ENCODE peak calls at places on chromosomes 7 and 10, in eight cellular contexts. R, F, L, A, J, P, Z and X are unnamed samples.

GRCh38 chr7:4725014-4725951 is 43.2 kb downstream of the FOXK1 start:
- DNase-seq in A (peak; percentile 18), J (peak; percentile 95), F (peak; percentile 80), P (peak; percentile 72), R (peak; percentile 81), L (peak; percentile 95), Z (no peak), X (peak; percentile 82)

GRCh38 chr7:76126632-76127031 is 75.1 kb upstream of the SRRM3 start:
- DNase-seq in Z (no peak), A (no peak), P (no peak), R (no peak), J (no peak), F (no peak), L (no peak), X (no peak)

GRCh38 chr7:59079-59825 is 133.1 kb upstream of the FAM20C start:
- DNase-seq in R (peak; percentile 14), Z (no peak), L (no peak), J (no peak), F (no peak), P (no peak), A (no peak), X (no peak)

GRCh38 chr7:55522268-55522902 is 49.9 kb downstream of the VOPP1 start:
- DNase-seq in R (no peak), F (no peak), P (no peak), J (no peak), A (no peak), Z (no peak), L (no peak), X (no peak)

GRCh38 chr7:55288070-55288824 is 76.9 kb upstream of the LANCL2 start:
- DNase-seq in P (no peak), L (no peak), R (no peak), Z (no peak), J (no peak), F (no peak), A (no peak), X (no peak)

GRCh38 chr7:85204061-85204460 is 17.2 kb upstream of the SEMA3D start:
- DNase-seq in J (no peak), L (no peak), F (no peak), R (no peak), Z (no peak), A (no peak), P (no peak), X (no peak)

GRCh38 chr10:68231916-68232315 is at the start of gene ATOH7:
- DNase-seq in Z (no peak), F (no peak), L (peak; percentile 68), P (no peak), J (peak; percentile 7), R (no peak), A (no peak), X (no peak)

GRCh38 chr10:29026065-29026797 is 262.6 kb upstream of the LYZL1 start:
- DNase-seq in L (no peak), F (no peak), Z (no peak), A (no peak), R (no peak), J (no peak), P (no peak), X (no peak)

GRCh38 chr7:29194206-29194593 is 375 bp upstream of the CHN2 start:
- DNase-seq in P (no peak), R (peak; percentile 44), F (peak; percentile 21), Z (no peak), L (no peak), J (no peak), A (peak; percentile 14), X (no peak)

GRCh38 chr10:114825513-114826253 is 4.1 kb downstream of the FHIP2A start:
- DNase-seq in P (no peak), Z (no peak), J (peak; percentile 96), L (no peak), R (no peak), F (peak; percentile 26), A (no peak), X (no peak)

GRCh38 chr7:128011079-128011670 is 20.1 kb downstream of the LRRC4 start:
- DNase-seq in P (no peak), F (no peak), A (no peak), Z (no peak), L (no peak), J (no peak), R (no peak), X (no peak)

GRCh38 chr10:14748471-14748870 is 26.2 kb downstream of the FAM107B start:
- DNase-seq in F (no peak), J (no peak), R (no peak), P (no peak), A (no peak), Z (no peak), L (no peak), X (no peak)

GRCh38 chr10:4131407-4132215 is 346.6 kb upstream of the KLF6 start:
- DNase-seq in F (no peak), A (no peak), L (no peak), Z (no peak), P (no peak), R (no peak), J (peak; percentile 93), X (peak; percentile 85)

GRCh38 chr10:100338434-100339036 is 8.5 kb upstream of the SCD start:
- DNase-seq in Z (peak; percentile 56), P (peak; percentile 85), F (peak; percentile 85), R (peak; percentile 89), A (peak; percentile 58), L (no peak), J (peak; percentile 45), X (peak; percentile 67)

DNA sequence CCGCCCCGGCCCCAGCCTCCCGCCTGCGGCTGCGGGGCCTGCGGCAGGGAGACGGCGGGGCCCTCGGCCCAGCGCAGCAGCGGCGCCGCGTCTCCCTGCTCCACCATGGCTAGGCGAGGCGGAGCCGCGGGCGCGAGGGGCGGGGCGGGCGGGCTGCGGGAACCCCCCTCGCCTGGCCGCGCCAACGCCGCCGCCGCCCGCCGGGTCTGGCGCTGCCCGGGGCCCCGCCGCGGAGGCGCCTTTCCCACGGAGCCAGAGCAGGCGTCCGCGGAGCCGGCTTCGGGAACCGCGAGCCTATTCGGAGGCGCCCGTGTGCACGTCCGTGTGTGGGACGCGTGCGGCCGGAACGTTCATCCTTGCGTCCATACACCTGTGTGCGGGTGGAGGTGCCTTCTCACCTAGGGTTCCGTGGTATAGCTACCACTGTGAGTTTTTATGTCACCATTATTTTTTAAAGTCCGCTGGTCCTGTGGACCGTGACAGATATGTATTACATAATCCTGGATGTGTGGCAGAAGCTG is at the start of gene DENND11:
- DNase-seq in F (peak; percentile 53), J (peak; percentile 11), A (peak; percentile 57), L (no peak), R (peak; percentile 67), P (peak; percentile 37), Z (no peak), X (peak; percentile 69)
- TF ChIP-seq POLR2A in F (no peak), J (no peak), A (no peak), L (no peak), R (no peak), P (peak; percentile 34), Z (no peak), X (no peak)

GRCh38 chr7:99928188-99928587 is 1.2 kb downstream of the GJC3 start:
- DNase-seq in P (no peak), R (no peak), L (no peak), Z (no peak), F (no peak), A (no peak), J (no peak), X (no peak)

GRCh38 chr7:99927536-99927935 is 1.9 kb downstream of the GJC3 start:
- DNase-seq in R (no peak), P (no peak), A (no peak), Z (no peak), J (no peak), F (no peak), L (no peak), X (no peak)

GRCh38 chr7:99929730-99930053 is 272 bp upstream of the GJC3 start:
- DNase-seq in A (no peak), R (no peak), Z (no peak), J (no peak), F (no peak), L (no peak), P (no peak), X (no peak)

GRCh38 chr7:99930376-99930775 is 956 bp upstream of the GJC3 start:
- DNase-seq in L (no peak), P (no peak), Z (no peak), F (no peak), J (no peak), R (no peak), A (no peak), X (no peak)

GRCh38 chr7:99928994-99929729 is at the start of gene GJC3:
- DNase-seq in A (no peak), L (no peak), J (peak; percentile 52), P (peak; percentile 85), F (peak; percentile 31), R (peak; percentile 46), Z (peak; percentile 49), X (peak; percentile 78)
- TF ChIP-seq POLR2A in A (no peak), L (no peak), J (no peak), P (no peak), F (no peak), R (no peak), Z (no peak), X (no peak)

GRCh38 chr7:27171636-27172387 is 2.3 kb downstream of the HOXA10 start:
- DNase-seq in P (no peak), R (peak; percentile 21), A (no peak), J (no peak), Z (no peak), F (no peak), L (no peak), X (peak; percentile 27)

GRCh38 chr7:27174077-27175004 is at the start of gene HOXA10:
- DNase-seq in A (no peak), L (no peak), J (no peak), F (peak; percentile 21), P (no peak), Z (no peak), R (peak; percentile 36), X (peak; percentile 67)

GRCh38 chr7:27173412-27174076 is 576 bp downstream of the HOXA10 start:
- DNase-seq in F (peak; percentile 38), J (no peak), A (no peak), R (peak; percentile 49), P (no peak), L (no peak), Z (no peak), X (peak; percentile 87)

GRCh38 chr7:27172388-27172774 is 1.7 kb downstream of the HOXA10 start:
- DNase-seq in F (no peak), A (no peak), Z (no peak), P (no peak), J (no peak), R (peak; percentile 28), L (no peak), X (peak; percentile 64)

DNA sequence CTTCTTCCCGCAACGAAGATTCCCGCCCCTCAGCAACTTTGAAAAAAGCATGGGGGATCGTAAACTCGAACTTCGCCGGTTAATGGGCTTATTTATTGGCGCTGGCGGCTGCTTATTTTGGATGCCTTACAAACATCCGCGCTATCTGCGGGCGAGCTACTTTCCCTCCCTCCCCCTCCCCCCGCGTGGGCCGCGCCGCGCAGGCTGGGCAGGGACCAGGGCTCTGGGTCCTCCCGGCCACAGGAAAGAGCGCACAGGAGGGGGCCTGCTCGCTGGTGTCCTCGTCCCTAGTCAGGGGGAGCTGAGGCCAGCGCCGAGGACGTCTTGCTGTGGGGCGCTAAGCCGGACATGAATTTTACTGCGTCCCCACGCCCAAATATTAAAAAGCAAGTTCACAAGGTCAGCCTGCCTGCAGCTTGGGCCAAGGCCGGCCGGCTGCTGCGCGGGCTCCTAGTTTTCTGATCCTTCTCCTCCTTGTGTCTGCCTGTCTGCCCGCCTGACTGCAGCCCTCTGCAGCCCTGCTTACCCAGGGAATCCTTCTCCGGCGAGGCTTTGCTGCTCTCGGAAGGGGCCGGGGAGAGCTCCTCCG is 1.2 kb downstream of the HOXA10 start:
- DNase-seq in L (no peak), P (no peak), F (peak; percentile 69), R (peak; percentile 77), Z (no peak), A (no peak), J (no peak), X (peak; percentile 88)
- TF ChIP-seq POLR2A in L (no peak), P (no peak), F (no peak), R (no peak), Z (peak; percentile 17), A (no peak), J (no peak), X (peak; percentile 60)

GRCh38 chr7:101133621-101134398 is 6.9 kb downstream of the SERPINE1 start:
- DNase-seq in P (no peak), J (peak; percentile 70), F (no peak), R (no peak), Z (no peak), L (no peak), A (no peak), X (peak; percentile 72)
- TF ChIP-seq POLR2A in P (no peak), J (peak; percentile 71), F (no peak), R (no peak), Z (no peak), L (no peak), A (peak; percentile 52), X (no peak)